ENCODE peak calls at places on chromosomes 7 and 10, in five cellular contexts. Z, J, T, B and X are unnamed samples.

GRCh38 chr10:98748298-98748697 is 301.6 kb upstream of the HPS1 start:
- DNase-seq in T (no peak), B (no peak), Z (peak; percentile 17), J (no peak), X (no peak)

GRCh38 chr10:79229081-79229541 is 118.2 kb upstream of the PPIF start:
- DNase-seq in B (peak; percentile 79), J (no peak), Z (no peak), T (no peak), X (no peak)

GRCh38 chr10:89505606-89506005 is 29.8 kb downstream of the SLC16A12 start:
- DNase-seq in B (no peak), Z (no peak), T (no peak), J (no peak), X (no peak)

GRCh38 chr10:62083868-62084267 is 182.4 kb downstream of the ARID5B start:
- DNase-seq in T (no peak), J (no peak), B (no peak), Z (peak; percentile 38), X (no peak)

GRCh38 chr10:130371686-130372085 is 235.5 kb downstream of the GLRX3 start:
- DNase-seq in J (no peak), Z (no peak), T (no peak), B (no peak), X (no peak)

GRCh38 chr7:128791968-128792319 is at the start of gene CCDC136:
- DNase-seq in Z (no peak), T (no peak), J (no peak), B (no peak), X (no peak)

GRCh38 chr7:78558571-78558970 is 760.0 kb downstream of the PHTF2 start:
- DNase-seq in B (no peak), T (peak; percentile 41), J (no peak), Z (no peak), X (peak; percentile 4)

GRCh38 chr7:17802056-17802455 is 138.2 kb downstream of the SNX13 start:
- DNase-seq in J (no peak), B (no peak), T (no peak), Z (no peak), X (no peak)

GRCh38 chr7:45292481-45292880 is 134.9 kb downstream of the RAMP3 start:
- DNase-seq in J (no peak), B (no peak), T (no peak), Z (no peak), X (no peak)

GRCh38 chr10:101144053-101144452 is 13.0 kb downstream of the TLX1 start:
- DNase-seq in B (no peak), J (no peak), Z (no peak), T (no peak), X (peak; percentile 16)

GRCh38 chr7:104938741-104939390 is 75.1 kb upstream of the KMT2E start:
- DNase-seq in B (no peak), Z (no peak), T (no peak), J (no peak), X (no peak)

GRCh38 chr10:93921338-93921737 is 27.6 kb downstream of the SLC35G1 start:
- DNase-seq in J (no peak), T (no peak), B (no peak), Z (peak; percentile 50), X (no peak)

GRCh38 chr7:17983238-17984088 is 43.2 kb upstream of the SNX13 start:
- DNase-seq in Z (no peak), T (no peak), B (no peak), J (no peak), X (no peak)

GRCh38 chr10:130301026-130301892 is 165.1 kb downstream of the GLRX3 start:
- DNase-seq in J (peak; percentile 20), T (no peak), Z (peak; percentile 80), B (no peak), X (no peak)

GRCh38 chr10:101453791-101454718 is 100.1 kb downstream of the BTRC start:
- DNase-seq in Z (no peak), B (no peak), J (no peak), T (no peak), X (no peak)

GRCh38 chr10:91493313-91493712 is 83.2 kb downstream of the HECTD2 start:
- DNase-seq in J (no peak), Z (no peak), B (no peak), T (no peak), X (no peak)